ENCODE peak calls at places on chromosomes 16 and 17, in seven cellular contexts. X is BJ, O is RWPE1, E is Panc1, H is IMR-90, S is lower leg skin, W is A549. Z is an unnamed sample.

GRCh38 chr16:397736-398332 is 835 bp downstream of the NME4 start:
- DNase-seq in X (no peak), O (peak), E (no peak), H (peak), S (peak), W (peak), Z (peak)

GRCh38 chr16:58109881-58110280 is 19.3 kb downstream of the CFAP20 start:
- DNase-seq in X (no peak), O (no peak), E (no peak), H (no peak), S (no peak), W (no peak), Z (peak)

GRCh38 chr17:80092959-80093358 is 8.4 kb upstream of the GAA start:
- DNase-seq in X (no peak), O (no peak), E (no peak), H (no peak), S (no peak), W (no peak), Z (no peak)

GRCh38 chr17:8894189-8894611 is 26.7 kb upstream of the PIK3R6 start:
- DNase-seq in X (no peak), O (no peak), E (no peak), H (no peak), S (peak), W (no peak), Z (no peak)

GRCh38 chr17:37759014-37759637 is 14.3 kb upstream of the HNF1B start:
- DNase-seq in X (no peak), O (no peak), E (no peak), H (no peak), S (no peak), W (no peak), Z (no peak)

GRCh38 chr16:65069766-65070165 is 52.1 kb downstream of the CDH11 start:
- DNase-seq in X (no peak), O (no peak), E (no peak), H (peak), S (no peak), W (no peak), Z (no peak)

GRCh38 chr16:58620396-58620795 is 9.2 kb downstream of the CNOT1 start:
- DNase-seq in X (no peak), O (no peak), E (no peak), H (no peak), S (no peak), W (no peak), Z (peak)

GRCh38 chr17:68396795-68397536 is 60.3 kb downstream of the WIPI1 start:
- DNase-seq in X (no peak), O (no peak), E (no peak), H (no peak), S (peak), W (no peak), Z (no peak)

GRCh38 chr17:82745524-82745923 is 6.3 kb upstream of the TBCD start:
- DNase-seq in X (no peak), O (no peak), E (no peak), H (no peak), S (no peak), W (no peak), Z (no peak)

GRCh38 chr16:73418746-73419145 is 370.8 kb upstream of the ZFHX3 start:
- DNase-seq in X (no peak), O (no peak), E (no peak), H (peak), S (peak), W (no peak), Z (no peak)

GRCh38 chr17:34609210-34609609 is 29.8 kb downstream of the TMEM132E start:
- DNase-seq in X (no peak), O (no peak), E (no peak), H (no peak), S (no peak), W (no peak), Z (no peak)

GRCh38 chr17:41650794-41651624 is 26.6 kb upstream of the KRT17 start:
- DNase-seq in X (no peak), O (no peak), E (no peak), H (no peak), S (no peak), W (no peak), Z (no peak)

GRCh38 chr17:6574689-6575595 is 18.6 kb upstream of the PITPNM3 start:
- DNase-seq in X (no peak), O (peak), E (no peak), H (peak), S (peak), W (no peak), Z (no peak)

GRCh38 chr16:52191533-52192134 is 355.3 kb downstream of the TOX3 start:
- DNase-seq in X (peak), O (peak), E (peak), H (peak), S (no peak), W (peak), Z (no peak)

GRCh38 chr16:85686912-85687591 is 1.7 kb downstream of the GINS2 start:
- DNase-seq in X (no peak), O (no peak), E (no peak), H (no peak), S (no peak), W (no peak), Z (no peak)

GRCh38 chr17:76262732-76263344 is 2.3 kb upstream of the UBALD2 start:
- DNase-seq in X (no peak), O (no peak), E (no peak), H (no peak), S (no peak), W (no peak), Z (no peak)

GRCh38 chr16:32116080-32116479 is 137.0 kb upstream of the TP53TG3D start:
- DNase-seq in X (no peak), O (no peak), E (no peak), H (no peak), S (no peak), W (no peak), Z (peak)

DNA sequence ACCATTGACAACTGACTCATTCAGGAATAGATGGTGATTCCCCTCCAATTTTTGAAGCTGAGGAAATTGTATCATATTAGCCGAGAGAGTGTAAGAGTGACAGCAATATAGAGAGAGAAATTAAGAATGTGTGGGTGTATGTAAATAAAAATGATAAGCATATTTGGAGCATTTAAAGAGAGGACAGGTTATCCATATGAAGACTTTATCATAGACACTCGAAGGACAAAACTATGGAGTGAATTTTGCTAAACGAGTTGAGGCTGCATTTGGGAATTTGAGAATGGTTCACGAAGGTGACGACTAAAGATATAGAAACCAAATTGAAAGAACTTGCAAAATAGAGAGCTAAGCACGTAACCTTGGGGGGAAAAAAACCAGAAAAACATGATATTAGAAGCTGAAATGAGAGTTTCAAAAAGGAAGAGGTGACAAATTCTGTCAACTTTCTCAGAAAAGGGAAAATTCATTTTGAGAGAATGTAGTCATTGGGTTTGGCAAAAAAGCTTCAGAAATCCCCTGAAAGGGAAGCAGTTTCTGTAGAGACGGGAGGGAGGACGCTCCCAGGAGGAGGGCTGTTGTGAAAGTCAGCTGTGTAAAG is 129.7 kb downstream of the KCNJ2 start:
- DNase-seq in X (no peak), O (no peak), E (no peak), H (no peak), S (no peak), W (no peak), Z (no peak)
- TF ChIP-seq CTCF in X (no peak), O (no peak), E (no peak), H (no peak), S (no peak), W (no peak), Z (no peak)

DNA sequence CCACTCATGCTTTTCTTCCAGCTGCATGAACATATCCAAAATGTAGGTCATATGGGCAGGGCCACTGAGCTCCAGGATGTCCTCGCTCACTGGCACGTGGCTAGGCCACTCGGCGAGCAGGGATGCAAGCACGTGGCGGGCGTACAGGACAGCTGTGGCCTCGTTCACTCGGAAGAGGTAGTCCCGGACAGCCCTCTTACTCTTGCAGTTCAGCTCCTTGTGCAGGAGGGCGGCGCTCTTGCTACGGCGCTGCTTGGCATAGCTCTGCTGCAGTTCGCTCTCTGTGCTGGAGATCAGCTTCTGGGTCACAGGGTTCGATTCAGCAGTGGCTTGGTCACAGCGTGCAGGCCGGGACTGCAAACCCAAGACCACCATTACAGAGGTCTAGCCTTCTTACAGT is 53.1 kb upstream of the ATP2A3 start:
- DNase-seq in X (no peak), O (no peak), E (no peak), H (no peak), S (no peak), W (no peak), Z (no peak)
- TF ChIP-seq CTCF in X (peak), O (no peak), E (peak), H (peak), S (no peak), W (peak), Z (peak)

GRCh38 chr17:62717589-62718342 is 90.3 kb downstream of the MRC2 start:
- DNase-seq in X (no peak), O (no peak), E (no peak), H (no peak), S (peak), W (no peak), Z (no peak)

GRCh38 chr17:62722625-62723024 is 85.5 kb downstream of the MARCHF10 start:
- DNase-seq in X (no peak), O (no peak), E (no peak), H (peak), S (no peak), W (no peak), Z (no peak)

GRCh38 chr17:62718420-62718819 is 89.7 kb downstream of the MARCHF10 start:
- DNase-seq in X (no peak), O (no peak), E (no peak), H (peak), S (peak), W (no peak), Z (no peak)

GRCh38 chr17:62719586-62719985 is 88.5 kb downstream of the MARCHF10 start:
- DNase-seq in X (no peak), O (no peak), E (no peak), H (no peak), S (no peak), W (no peak), Z (no peak)

DNA sequence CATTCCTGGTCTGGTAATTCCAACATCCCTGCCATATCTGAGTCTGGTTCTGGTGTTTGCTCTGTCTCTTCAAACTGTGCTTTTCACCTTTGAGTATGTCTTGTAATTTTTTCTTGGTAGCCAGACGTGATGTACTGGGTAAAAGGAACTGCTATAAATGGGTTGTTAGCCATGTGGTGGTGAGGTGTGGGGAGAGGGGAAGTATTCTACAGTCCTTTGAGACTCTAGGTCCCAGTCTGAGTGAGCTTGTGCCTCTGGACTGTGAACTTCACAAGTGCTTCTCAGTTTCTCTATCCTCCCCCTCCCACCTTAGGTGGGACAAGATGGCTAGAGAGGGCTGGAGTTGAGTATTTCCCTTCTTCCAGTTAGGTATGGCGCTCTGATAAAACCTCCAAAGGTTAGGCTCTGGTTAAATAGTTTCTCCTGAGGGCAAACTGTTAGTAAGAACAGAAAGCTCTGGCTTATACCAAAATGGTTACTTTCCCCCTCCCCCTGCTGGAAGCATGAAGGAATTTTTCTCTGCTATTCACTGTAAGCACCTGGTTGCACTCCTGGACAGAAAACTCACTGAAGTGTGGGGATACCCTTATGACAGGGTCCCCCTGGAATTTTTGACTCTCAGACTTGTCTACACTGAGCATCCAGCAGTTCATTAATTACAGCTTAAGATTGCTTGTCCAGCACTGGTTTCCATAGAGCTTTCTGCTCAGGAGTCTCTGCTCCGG is 87.8 kb downstream of the MARCHF10 start:
- DNase-seq in X (no peak), O (no peak), E (no peak), H (no peak), S (no peak), W (peak), Z (no peak)
- TF ChIP-seq CTCF in X (peak), O (no peak), E (no peak), H (no peak), S (no peak), W (peak), Z (peak)

GRCh38 chr17:29682054-29682453 is 59.3 kb upstream of the CORO6 start:
- DNase-seq in X (no peak), O (no peak), E (no peak), H (no peak), S (no peak), W (no peak), Z (no peak)
- TF ChIP-seq CTCF in X (peak), O (no peak), E (no peak), H (no peak), S (no peak), W (no peak), Z (no peak)

GRCh38 chr16:88298882-88299745 is 83.6 kb upstream of the ZNF469 start:
- DNase-seq in X (no peak), O (no peak), E (no peak), H (peak), S (no peak), W (no peak), Z (peak)

GRCh38 chr16:88297178-88297720 is 85.5 kb upstream of the ZNF469 start:
- DNase-seq in X (no peak), O (no peak), E (no peak), H (no peak), S (no peak), W (no peak), Z (peak)

GRCh38 chr16:88295526-88296436 is 87.0 kb upstream of the ZNF469 start:
- DNase-seq in X (no peak), O (no peak), E (no peak), H (no peak), S (no peak), W (no peak), Z (peak)

GRCh38 chr16:88298166-88298881 is 84.4 kb upstream of the ZNF469 start:
- DNase-seq in X (no peak), O (peak), E (no peak), H (peak), S (peak), W (no peak), Z (peak)

GRCh38 chr16:88296437-88297177 is 86.2 kb upstream of the ZNF469 start:
- DNase-seq in X (no peak), O (no peak), E (no peak), H (no peak), S (no peak), W (no peak), Z (peak)
- TF ChIP-seq CTCF in X (no peak), O (no peak), E (no peak), H (no peak), S (no peak), W (no peak), Z (no peak)

GRCh38 chr16:30650369-30651123 is at the start of gene PRR14:
- DNase-seq in X (peak), O (peak), E (peak), H (peak), S (peak), W (peak), Z (peak)
- TF ChIP-seq CTCF in X (no peak), O (no peak), E (no peak), H (peak), S (no peak), W (no peak), Z (no peak)

GRCh38 chr16:78175287-78175686 is 75.8 kb downstream of the WWOX start:
- DNase-seq in X (no peak), O (no peak), E (no peak), H (no peak), S (no peak), W (no peak), Z (no peak)
- TF ChIP-seq CTCF in X (no peak), O (no peak), E (no peak), H (no peak), S (no peak), W (no peak), Z (no peak)

GRCh38 chr16:81497690-81498089 is 53.1 kb downstream of the CMIP start:
- DNase-seq in X (no peak), O (no peak), E (no peak), H (no peak), S (no peak), W (no peak), Z (no peak)
- TF ChIP-seq CTCF in X (no peak), O (no peak), E (no peak), H (no peak), S (no peak), W (no peak), Z (no peak)